ENCODE peak calls at places on chromosomes 3 and 15, in five cellular contexts. Z is body of pancreas, S is GM23338, W is hepatocyte, G is spleen. F is an unnamed sample.
A peak's percentile ranks its signal among the peaks of the same experiment; 100 is the strongest.

GRCh38 chr3:4664412-4664811 is 171.3 kb downstream of the ITPR1 start:
- DNase-seq in Z (no peak), S (no peak), W (no peak), G (no peak), F (no peak)

GRCh38 chr3:45145681-45146614 is at the start of gene CDCP1:
- DNase-seq in Z (peak; percentile 73), S (peak; percentile 83), W (peak; percentile 54), G (no peak), F (no peak)

GRCh38 chr3:28598165-28598564 is 249.5 kb upstream of the AZI2 start:
- DNase-seq in Z (no peak), S (no peak), W (no peak), G (no peak), F (no peak)

GRCh38 chr15:42131826-42132806 is 24.3 kb downstream of the PLA2G4F start:
- DNase-seq in Z (peak; percentile 16), S (no peak), W (peak; percentile 22), G (no peak), F (no peak)

GRCh38 chr3:14548321-14548729 is 8.2 kb upstream of the GRIP2 start:
- DNase-seq in Z (peak; percentile 62), S (peak; percentile 83), W (peak; percentile 78), G (peak; percentile 79), F (peak; percentile 73)

GRCh38 chr3:28347374-28348285 is 891 bp upstream of the ZCWPW2 start:
- DNase-seq in Z (peak; percentile 3), S (peak; percentile 8), W (no peak), G (no peak), F (no peak)

GRCh38 chr3:30343861-30344260 is 262.5 kb upstream of the TGFBR2 start:
- DNase-seq in Z (no peak), S (no peak), W (no peak), G (no peak), F (no peak)

GRCh38 chr15:28003302-28004037 is 95.6 kb downstream of the OCA2 start:
- DNase-seq in Z (no peak), S (no peak), W (no peak), G (peak; percentile 58), F (no peak)

GRCh38 chr15:31502541-31503229 is 176.1 kb downstream of the KLF13 start:
- DNase-seq in Z (no peak), S (no peak), W (no peak), G (no peak), F (no peak)

GRCh38 chr15:101070502-101071273 is 151.5 kb downstream of the LRRK1 start:
- DNase-seq in Z (no peak), S (peak; percentile 41), W (no peak), G (peak; percentile 41), F (no peak)

GRCh38 chr15:95121191-95121590 is 889.8 kb downstream of the MCTP2 start:
- DNase-seq in Z (no peak), S (no peak), W (no peak), G (no peak), F (no peak)

GRCh38 chr3:178602864-178603263 is 66.6 kb downstream of the KCNMB2 start:
- DNase-seq in Z (no peak), S (no peak), W (no peak), G (no peak), F (no peak)

GRCh38 chr3:11969986-11970385 is 34.2 kb upstream of the SYN2 start:
- DNase-seq in Z (no peak), S (no peak), W (no peak), G (no peak), F (no peak)

GRCh38 chr15:61809216-61809615 is 251.0 kb downstream of the VPS13C start:
- DNase-seq in Z (no peak), S (no peak), W (no peak), G (no peak), F (no peak)

GRCh38 chr3:149941946-149942345 is 28.7 kb downstream of the PFN2 start:
- DNase-seq in Z (no peak), S (no peak), W (no peak), G (no peak), F (no peak)

GRCh38 chr3:127717357-127718243 is 44.8 kb downstream of the ABTB1 start:
- DNase-seq in Z (no peak), S (no peak), W (no peak), G (no peak), F (no peak)

GRCh38 chr3:132867956-132868355 is 145.7 kb upstream of the NPHP3 start:
- DNase-seq in Z (no peak), S (no peak), W (no peak), G (no peak), F (no peak)

GRCh38 chr3:29686889-29687592 is 406.2 kb downstream of the RBMS3 start:
- DNase-seq in Z (no peak), S (no peak), W (peak; percentile 15), G (no peak), F (no peak)

GRCh38 chr3:118472586-118472985 is 562.1 kb downstream of the IGSF11 start:
- DNase-seq in Z (no peak), S (no peak), W (peak; percentile 10), G (no peak), F (no peak)

GRCh38 chr3:183506674-183507290 is 48.7 kb downstream of the KLHL6 start:
- DNase-seq in Z (peak; percentile 52), S (no peak), W (no peak), G (no peak), F (no peak)

GRCh38 chr3:45946875-45947274 is 3.6 kb downstream of the CXCR6 start:
- DNase-seq in Z (no peak), S (no peak), W (no peak), G (no peak), F (no peak)

GRCh38 chr3:190053919-190054672 is 66.6 kb downstream of the P3H2 start:
- DNase-seq in Z (no peak), S (no peak), W (peak; percentile 39), G (no peak), F (no peak)

GRCh38 chr15:58465866-58466517 is 34.2 kb downstream of the LIPC start:
- DNase-seq in Z (no peak), S (no peak), W (no peak), G (no peak), F (no peak)

GRCh38 chr15:48794697-48795134 is 16.2 kb downstream of the CEP152 start:
- DNase-seq in Z (no peak), S (no peak), W (no peak), G (no peak), F (no peak)

GRCh38 chr3:146189519-146190173 is 28.7 kb upstream of the PLOD2 start:
- DNase-seq in Z (peak; percentile 27), S (peak; percentile 84), W (peak; percentile 73), G (no peak), F (peak; percentile 3)

GRCh38 chr3:146184616-146185015 is 23.6 kb upstream of the PLOD2 start:
- DNase-seq in Z (peak; percentile 86), S (no peak), W (peak; percentile 34), G (no peak), F (no peak)

GRCh38 chr3:146187334-146187950 is 26.5 kb upstream of the PLOD2 start:
- DNase-seq in Z (peak; percentile 43), S (peak; percentile 60), W (peak; percentile 52), G (no peak), F (peak; percentile 18)
- TF ChIP-seq CTCF in Z (peak; percentile 35), S (peak; percentile 82), W (peak; percentile 74), G (no peak), F (peak; percentile 73)

GRCh38 chr15:57167821-57168395 is 208.4 kb upstream of the CGNL1 start:
- DNase-seq in Z (no peak), S (no peak), W (no peak), G (no peak), F (no peak)

GRCh38 chr15:57169643-57170042 is 206.7 kb upstream of the CGNL1 start:
- DNase-seq in Z (no peak), S (no peak), W (no peak), G (no peak), F (no peak)

GRCh38 chr15:57171414-57171813 is 204.9 kb upstream of the CGNL1 start:
- DNase-seq in Z (no peak), S (no peak), W (no peak), G (no peak), F (no peak)

GRCh38 chr15:57172925-57173324 is 203.4 kb upstream of the CGNL1 start:
- DNase-seq in Z (no peak), S (no peak), W (no peak), G (no peak), F (no peak)
- TF ChIP-seq CTCF in Z (no peak), S (no peak), W (no peak), G (no peak), F (no peak)

GRCh38 chr3:124032881-124033359 is 41.0 kb upstream of the ROPN1 start:
- DNase-seq in Z (peak; percentile 82), S (peak; percentile 92), W (peak; percentile 94), G (peak; percentile 91), F (peak; percentile 95)
- TF ChIP-seq CTCF in Z (peak; percentile 82), S (peak; percentile 44), W (peak; percentile 75), G (peak; percentile 69), F (peak; percentile 72)

DNA sequence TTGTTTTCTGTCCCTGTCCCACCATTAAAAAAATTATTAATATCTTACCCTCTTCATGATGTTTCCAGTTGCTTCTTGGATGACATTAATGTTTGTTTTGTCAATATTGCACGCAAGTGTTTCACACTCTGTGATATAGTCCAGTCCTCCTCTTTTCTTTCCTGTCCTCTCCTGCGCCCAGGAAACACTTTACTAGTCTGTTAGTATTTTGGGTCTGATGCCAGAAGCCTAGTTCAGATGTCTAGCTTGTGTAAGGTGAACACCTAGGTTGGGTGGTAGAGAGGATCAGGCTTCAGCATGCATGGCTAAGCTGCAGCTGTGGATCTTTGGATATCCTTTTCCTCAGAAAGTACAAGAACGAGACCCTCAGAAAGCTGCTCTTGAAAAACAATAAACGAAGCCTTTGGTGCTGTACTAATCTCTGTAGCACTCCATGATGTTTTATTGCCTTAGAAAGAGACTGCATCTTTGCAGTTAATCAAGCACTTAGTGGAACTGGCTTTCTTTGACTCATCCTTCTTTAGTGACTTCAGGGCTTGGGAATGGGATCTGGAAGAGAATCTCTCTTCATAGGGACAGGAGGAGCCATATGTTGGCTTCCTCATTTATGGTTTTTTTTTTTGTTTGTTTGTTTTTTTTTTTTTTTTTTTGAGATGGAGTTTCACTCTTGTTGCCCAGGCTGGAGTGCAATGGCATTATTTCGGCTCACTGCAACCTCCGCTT is 253.4 kb downstream of the LPP start:
- DNase-seq in Z (no peak), S (no peak), W (no peak), G (no peak), F (no peak)
- TF ChIP-seq CTCF in Z (no peak), S (no peak), W (no peak), G (no peak), F (no peak)

GRCh38 chr3:141542202-141542959 is 55.6 kb downstream of the RASA2 start:
- DNase-seq in Z (no peak), S (no peak), W (no peak), G (no peak), F (no peak)

GRCh38 chr3:141540531-141540930 is 53.7 kb downstream of the RASA2 start:
- DNase-seq in Z (no peak), S (no peak), W (no peak), G (no peak), F (no peak)

GRCh38 chr3:141544697-141545096 is 57.9 kb downstream of the RASA2 start:
- DNase-seq in Z (no peak), S (no peak), W (no peak), G (no peak), F (no peak)

GRCh38 chr3:141539441-141540187 is 52.8 kb downstream of the RASA2 start:
- DNase-seq in Z (no peak), S (no peak), W (no peak), G (no peak), F (no peak)

GRCh38 chr3:141542989-141543388 is 56.2 kb downstream of the RASA2 start:
- DNase-seq in Z (no peak), S (no peak), W (no peak), G (no peak), F (no peak)
- TF ChIP-seq CTCF in Z (no peak), S (no peak), W (no peak), G (no peak), F (peak; percentile 53)